ENCODE peak calls at places on chromosome 6, in seven cellular contexts. One of them, this sample, is unnamed.

GRCh38 chr6:146990821-146991798 is 213.1 kb upstream of the STXBP5 start:
- DNase-seq in hippocampal formation: no peak
- DNase-seq in progenitor cell of endocrine pancreas: no peak
- DNase-seq in stimulated activated CD4-positive, alpha-beta T cell treated with anti-CD3 and anti-CD28 coated beads, Interleukin-1b, Interleukin-23, amount 100 ng/mL, for 4 hours: no peak
- DNase-seq in MV-4-11: no peak
- DNase-seq in ecto neural progenitor cell: no peak
- DNase-seq in activated CD4-positive, alpha-beta T cell treated with anti-CD3 and anti-CD28 coated beads, Interleukin-2, amount 50 U/mL, for 48 hours: no peak
- DNase-seq in this sample: no peak

GRCh38 chr6:168210239-168211107 is 109.1 kb downstream of the DACT2 start:
- DNase-seq in stimulated activated CD4-positive, alpha-beta T cell treated with anti-CD3 and anti-CD28 coated beads, Interleukin-1b, Interleukin-23, amount 100 ng/mL, for 4 hours: no peak
- DNase-seq in activated CD4-positive, alpha-beta T cell treated with anti-CD3 and anti-CD28 coated beads, Interleukin-2, amount 50 U/mL, for 48 hours: no peak
- DNase-seq in hippocampal formation: no peak
- DNase-seq in MV-4-11: no peak
- DNase-seq in ecto neural progenitor cell: no peak
- DNase-seq in progenitor cell of endocrine pancreas: no peak
- DNase-seq in this sample: no peak

GRCh38 chr6:7085911-7086310 is 21.9 kb upstream of the RREB1 start:
- DNase-seq in ecto neural progenitor cell: no peak
- DNase-seq in activated CD4-positive, alpha-beta T cell treated with anti-CD3 and anti-CD28 coated beads, Interleukin-2, amount 50 U/mL, for 48 hours: no peak
- DNase-seq in progenitor cell of endocrine pancreas: no peak
- DNase-seq in stimulated activated CD4-positive, alpha-beta T cell treated with anti-CD3 and anti-CD28 coated beads, Interleukin-1b, Interleukin-23, amount 100 ng/mL, for 4 hours: no peak
- DNase-seq in hippocampal formation: no peak
- DNase-seq in MV-4-11: no peak
- DNase-seq in this sample: no peak

GRCh38 chr6:84910881-84911607 is 146.6 kb upstream of the TBX18 start:
- DNase-seq in hippocampal formation: no peak
- DNase-seq in activated CD4-positive, alpha-beta T cell treated with anti-CD3 and anti-CD28 coated beads, Interleukin-2, amount 50 U/mL, for 48 hours: no peak
- DNase-seq in ecto neural progenitor cell: no peak
- DNase-seq in MV-4-11: no peak
- DNase-seq in stimulated activated CD4-positive, alpha-beta T cell treated with anti-CD3 and anti-CD28 coated beads, Interleukin-1b, Interleukin-23, amount 100 ng/mL, for 4 hours: no peak
- DNase-seq in progenitor cell of endocrine pancreas: no peak
- DNase-seq in this sample: no peak

GRCh38 chr6:169962604-169963469 is 211.4 kb downstream of the ERMARD start:
- DNase-seq in stimulated activated CD4-positive, alpha-beta T cell treated with anti-CD3 and anti-CD28 coated beads, Interleukin-1b, Interleukin-23, amount 100 ng/mL, for 4 hours: no peak
- DNase-seq in activated CD4-positive, alpha-beta T cell treated with anti-CD3 and anti-CD28 coated beads, Interleukin-2, amount 50 U/mL, for 48 hours: no peak
- DNase-seq in ecto neural progenitor cell: peak
- DNase-seq in MV-4-11: no peak
- DNase-seq in progenitor cell of endocrine pancreas: no peak
- DNase-seq in hippocampal formation: no peak
- DNase-seq in this sample: no peak

GRCh38 chr6:5190467-5190866 is 70.3 kb downstream of the LYRM4 start:
- DNase-seq in hippocampal formation: no peak
- DNase-seq in progenitor cell of endocrine pancreas: no peak
- DNase-seq in activated CD4-positive, alpha-beta T cell treated with anti-CD3 and anti-CD28 coated beads, Interleukin-2, amount 50 U/mL, for 48 hours: no peak
- DNase-seq in ecto neural progenitor cell: no peak
- DNase-seq in MV-4-11: peak
- DNase-seq in stimulated activated CD4-positive, alpha-beta T cell treated with anti-CD3 and anti-CD28 coated beads, Interleukin-1b, Interleukin-23, amount 100 ng/mL, for 4 hours: no peak
- DNase-seq in this sample: no peak

GRCh38 chr6:47016236-47016635 is 25.9 kb downstream of the ADGRF1 start:
- DNase-seq in hippocampal formation: no peak
- DNase-seq in progenitor cell of endocrine pancreas: no peak
- DNase-seq in activated CD4-positive, alpha-beta T cell treated with anti-CD3 and anti-CD28 coated beads, Interleukin-2, amount 50 U/mL, for 48 hours: no peak
- DNase-seq in ecto neural progenitor cell: no peak
- DNase-seq in stimulated activated CD4-positive, alpha-beta T cell treated with anti-CD3 and anti-CD28 coated beads, Interleukin-1b, Interleukin-23, amount 100 ng/mL, for 4 hours: no peak
- DNase-seq in MV-4-11: no peak
- DNase-seq in this sample: no peak

GRCh38 chr6:136510782-136511181 is 39.4 kb downstream of the MAP7 start:
- DNase-seq in activated CD4-positive, alpha-beta T cell treated with anti-CD3 and anti-CD28 coated beads, Interleukin-2, amount 50 U/mL, for 48 hours: no peak
- DNase-seq in MV-4-11: no peak
- DNase-seq in stimulated activated CD4-positive, alpha-beta T cell treated with anti-CD3 and anti-CD28 coated beads, Interleukin-1b, Interleukin-23, amount 100 ng/mL, for 4 hours: peak
- DNase-seq in progenitor cell of endocrine pancreas: no peak
- DNase-seq in hippocampal formation: no peak
- DNase-seq in ecto neural progenitor cell: no peak
- DNase-seq in this sample: no peak

GRCh38 chr6:38843798-38844197 is 128.7 kb downstream of the DNAH8 start:
- DNase-seq in hippocampal formation: no peak
- DNase-seq in progenitor cell of endocrine pancreas: no peak
- DNase-seq in stimulated activated CD4-positive, alpha-beta T cell treated with anti-CD3 and anti-CD28 coated beads, Interleukin-1b, Interleukin-23, amount 100 ng/mL, for 4 hours: no peak
- DNase-seq in MV-4-11: no peak
- DNase-seq in activated CD4-positive, alpha-beta T cell treated with anti-CD3 and anti-CD28 coated beads, Interleukin-2, amount 50 U/mL, for 48 hours: no peak
- DNase-seq in ecto neural progenitor cell: no peak
- DNase-seq in this sample: no peak

GRCh38 chr6:2848851-2849250 is 7.2 kb upstream of the SERPINB1 start:
- DNase-seq in activated CD4-positive, alpha-beta T cell treated with anti-CD3 and anti-CD28 coated beads, Interleukin-2, amount 50 U/mL, for 48 hours: peak
- DNase-seq in ecto neural progenitor cell: no peak
- DNase-seq in hippocampal formation: no peak
- DNase-seq in progenitor cell of endocrine pancreas: no peak
- DNase-seq in MV-4-11: no peak
- DNase-seq in stimulated activated CD4-positive, alpha-beta T cell treated with anti-CD3 and anti-CD28 coated beads, Interleukin-1b, Interleukin-23, amount 100 ng/mL, for 4 hours: peak
- DNase-seq in this sample: peak

GRCh38 chr6:154222716-154223115 is 133.9 kb downstream of the IPCEF1 start:
- DNase-seq in progenitor cell of endocrine pancreas: no peak
- DNase-seq in hippocampal formation: no peak
- DNase-seq in activated CD4-positive, alpha-beta T cell treated with anti-CD3 and anti-CD28 coated beads, Interleukin-2, amount 50 U/mL, for 48 hours: no peak
- DNase-seq in ecto neural progenitor cell: no peak
- DNase-seq in stimulated activated CD4-positive, alpha-beta T cell treated with anti-CD3 and anti-CD28 coated beads, Interleukin-1b, Interleukin-23, amount 100 ng/mL, for 4 hours: no peak
- DNase-seq in MV-4-11: no peak
- DNase-seq in this sample: no peak